ENCODE peak calls at places on chromosome 15, in seven cellular contexts. B is MV-4-11; Q is mammary epithelial cell; T is endothelial cell; F is stimulated activated naive CD8-positive, alpha-beta T cell treated with anti-CD3 and anti-CD28 coated beads, Interleukin-15, Interleukin-2, amounts not matched to agents 100 U/mL and 50 U/mL, for 24 hours; A is foreskin fibroblast; I is hepatocyte. Y is an unnamed sample.

GRCh38 chr15:39077998-39078397 is 502.9 kb upstream of the THBS1 start:
- DNase-seq in I (no peak), B (no peak), T (no peak), Q (no peak), A (no peak), F (no peak), Y (peak; percentile 33)

GRCh38 chr15:66161108-66161507 is 92.4 kb downstream of the MEGF11 start:
- DNase-seq in Q (no peak), F (no peak), I (no peak), T (no peak), B (peak; percentile 15), A (no peak), Y (no peak)

GRCh38 chr15:89770041-89770440 is 6.1 kb upstream of the MESP2 start:
- DNase-seq in Q (no peak), B (no peak), I (no peak), A (peak; percentile 79), T (no peak), F (no peak), Y (no peak)

GRCh38 chr15:63497642-63498100 is 6.7 kb upstream of the USP3 start:
- DNase-seq in F (peak; percentile 74), A (no peak), Q (no peak), T (no peak), B (peak; percentile 96), I (no peak), Y (no peak)

GRCh38 chr15:90836296-90836871 is 32.0 kb upstream of the FURIN start:
- DNase-seq in B (peak; percentile 23), T (no peak), Q (no peak), A (peak; percentile 68), I (peak; percentile 78), F (no peak), Y (peak; percentile 92)

GRCh38 chr15:86362556-86362955 is 282.9 kb downstream of the AGBL1 start:
- DNase-seq in A (peak; percentile 10), T (no peak), I (peak; percentile 57), B (no peak), Q (peak; percentile 98), F (no peak), Y (no peak)

GRCh38 chr15:81255596-81255995 is 58.9 kb downstream of the IL16 start:
- DNase-seq in A (no peak), Q (no peak), T (no peak), B (no peak), F (no peak), I (no peak), Y (no peak)

GRCh38 chr15:83920115-83920514 is 266.2 kb downstream of the ADAMTSL3 start:
- DNase-seq in T (no peak), A (no peak), F (no peak), I (no peak), B (no peak), Q (no peak), Y (peak; percentile 77)

GRCh38 chr15:33357845-33358244 is 47.1 kb downstream of the RYR3 start:
- DNase-seq in B (no peak), I (no peak), T (no peak), F (no peak), A (no peak), Q (peak; percentile 54), Y (no peak)

GRCh38 chr15:86590461-86590860 is 510.8 kb downstream of the AGBL1 start:
- DNase-seq in B (no peak), Q (no peak), T (no peak), I (no peak), A (no peak), F (no peak), Y (no peak)

GRCh38 chr15:30044377-30044776 is 38.4 kb upstream of the GOLGA8J start:
- DNase-seq in A (no peak), F (no peak), Q (no peak), T (no peak), B (no peak), I (no peak), Y (no peak)

GRCh38 chr15:43134157-43134637 is 811 bp downstream of the TMEM62 start:
- DNase-seq in I (no peak), Q (peak; percentile 31), B (no peak), A (peak; percentile 8), F (no peak), T (no peak), Y (no peak)

GRCh38 chr15:36177590-36178281 is 401.7 kb upstream of the CDIN1 start:
- DNase-seq in F (no peak), T (no peak), I (peak; percentile 48), B (no peak), Q (no peak), A (peak; percentile 66), Y (no peak)

GRCh38 chr15:75170203-75170602 is 31.5 kb upstream of the C15orf39 start:
- DNase-seq in B (no peak), F (no peak), Q (no peak), I (no peak), T (no peak), A (no peak), Y (no peak)

GRCh38 chr15:69857686-69858391 is 239.9 kb downstream of the TLE3 start:
- DNase-seq in T (no peak), A (no peak), F (peak; percentile 13), I (no peak), B (no peak), Q (no peak), Y (no peak)

GRCh38 chr15:99452728-99453643 is 112.8 kb upstream of the MEF2A start:
- DNase-seq in I (no peak), A (peak; percentile 72), F (no peak), B (peak; percentile 97), Q (no peak), T (no peak), Y (no peak)

GRCh38 chr15:64305261-64305660 is 50.7 kb downstream of the CSNK1G1 start:
- DNase-seq in I (no peak), A (peak; percentile 30), T (no peak), F (no peak), Q (peak; percentile 4), B (no peak), Y (peak; percentile 15)

GRCh38 chr15:36996121-36996520 is 104.2 kb downstream of the MEIS2 start:
- DNase-seq in B (no peak), T (no peak), I (no peak), A (no peak), Q (no peak), F (no peak), Y (no peak)

GRCh38 chr15:80418892-80419537 is 14.8 kb downstream of the ARNT2 start:
- DNase-seq in I (peak; percentile 72), T (peak; percentile 33), Q (peak; percentile 33), A (peak; percentile 70), B (peak; percentile 28), F (no peak), Y (peak; percentile 48)

GRCh38 chr15:35304389-35304788 is 219.3 kb upstream of the NANOGP8 start:
- DNase-seq in B (no peak), Q (no peak), T (no peak), F (no peak), I (no peak), A (no peak), Y (no peak)

GRCh38 chr15:82566690-82567089 is 26.4 kb upstream of the RPS17 start:
- DNase-seq in I (no peak), Q (no peak), F (no peak), B (no peak), A (peak; percentile 33), T (no peak), Y (no peak)

GRCh38 chr15:94110476-94111130 is 120.8 kb upstream of the MCTP2 start:
- DNase-seq in F (no peak), A (no peak), I (peak; percentile 12), B (no peak), T (no peak), Q (peak; percentile 6), Y (no peak)

GRCh38 chr15:58279654-58280053 is 141.5 kb downstream of the AQP9 start:
- DNase-seq in A (no peak), I (no peak), Q (no peak), F (no peak), B (no peak), T (no peak), Y (no peak)

GRCh38 chr15:73142802-73143762 is 90.8 kb downstream of the NEO1 start:
- DNase-seq in B (peak; percentile 65), F (peak; percentile 5), Q (no peak), T (no peak), I (no peak), A (no peak), Y (no peak)

Y was measured in SJCRH30.